ENCODE peak calls at places on chromosomes 3 and 15, in seven cellular contexts. L is HT1080, M is NCI-H1105, T is pons, C is nephron progenitor cell, F is AG08395, R is GM06990. V is an unnamed sample.

GRCh38 chr3:105323274-105323599 is 43.5 kb upstream of the ALCAM start:
- DNase-seq in T (no peak), F (no peak), R (no peak), M (no peak), C (no peak), L (no peak), V (no peak)

GRCh38 chr3:16761576-16761975 is 123.2 kb upstream of the PLCL2 start:
- DNase-seq in T (no peak), F (peak; percentile 34), L (no peak), C (no peak), R (no peak), M (no peak), V (no peak)

GRCh38 chr3:13886593-13887129 is 6.8 kb upstream of the WNT7A start:
- DNase-seq in L (no peak), T (no peak), M (no peak), C (no peak), F (no peak), R (no peak), V (no peak)

GRCh38 chr3:77038468-77038927 is 1.4 kb upstream of the ROBO2 start:
- DNase-seq in L (peak; percentile 79), C (peak; percentile 67), T (peak; percentile 90), F (peak; percentile 74), R (no peak), M (peak; percentile 76), V (peak; percentile 67)

GRCh38 chr3:64612082-64612860 is 75.5 kb downstream of the ADAMTS9 start:
- DNase-seq in M (no peak), L (no peak), T (peak; percentile 1), F (peak; percentile 15), R (no peak), C (no peak), V (no peak)

GRCh38 chr15:67080118-67080899 is 14.9 kb downstream of the SMAD3 start:
- DNase-seq in M (no peak), F (peak; percentile 88), C (no peak), L (no peak), R (no peak), T (no peak), V (no peak)

GRCh38 chr3:71102111-71103039 is 481.2 kb downstream of the FOXP1 start:
- DNase-seq in L (peak; percentile 67), F (peak; percentile 85), T (no peak), R (no peak), C (no peak), M (no peak), V (no peak)

GRCh38 chr3:111303760-111304159 is 232.1 kb downstream of the NECTIN3 start:
- DNase-seq in C (no peak), M (no peak), L (no peak), F (peak; percentile 25), T (no peak), R (no peak), V (no peak)

GRCh38 chr15:85405467-85405866 is 25.1 kb downstream of the AKAP13 start:
- DNase-seq in R (no peak), T (no peak), C (no peak), F (no peak), M (no peak), L (no peak), V (no peak)

GRCh38 chr3:9122732-9123364 is 126.6 kb downstream of the SRGAP3 start:
- DNase-seq in C (no peak), T (no peak), L (no peak), F (no peak), M (no peak), R (no peak), V (no peak)

GRCh38 chr3:142543307-142543706 is 35.2 kb downstream of the ATR start:
- DNase-seq in M (no peak), C (no peak), F (no peak), L (no peak), R (no peak), T (no peak), V (no peak)